ENCODE peak calls at places on chromosomes 4 and X, in four cellular contexts. T, B, P and R are unnamed samples.

GRCh38 chrX:16778545-16778944 is 7.7 kb upstream of the TXLNG start:
- DNase-seq in T (no peak), B (no peak), P (no peak), R (no peak)

GRCh38 chr4:108270466-108271450 is 102.0 kb upstream of the LEF1 start:
- DNase-seq in T (no peak), B (no peak), P (no peak), R (no peak)

GRCh38 chr4:21949073-21949457 is 493 bp upstream of the KCNIP4 start:
- DNase-seq in T (peak; percentile 50), B (peak; percentile 38), P (peak; percentile 10), R (no peak)

GRCh38 chr4:156111706-156112105 is 158.0 kb upstream of the CTSO start:
- DNase-seq in T (no peak), B (no peak), P (no peak), R (no peak)

GRCh38 chr4:156642161-156642560 is 329.4 kb downstream of the PDGFC start:
- DNase-seq in T (no peak), B (no peak), P (no peak), R (no peak)

GRCh38 chr4:172648471-172648870 is 520.1 kb upstream of the GALNT7 start:
- DNase-seq in T (no peak), B (no peak), P (no peak), R (no peak)

GRCh38 chr4:168843635-168844034 is 166.4 kb downstream of the CBR4 start:
- DNase-seq in T (no peak), B (no peak), P (peak; percentile 53), R (no peak)

GRCh38 chrX:18574591-18574990 is 97.3 kb downstream of the RS1 start:
- DNase-seq in T (no peak), B (no peak), P (peak; percentile 32), R (no peak)

GRCh38 chr4:4681651-4682050 is 139.8 kb upstream of the STX18 start:
- DNase-seq in T (no peak), B (no peak), P (no peak), R (no peak)

GRCh38 chrX:120769576-120770341 is 105.9 kb downstream of the CT47B1 start:
- DNase-seq in T (no peak), B (no peak), P (peak; percentile 26), R (no peak)

GRCh38 chr4:3531306-3531886 is 826 bp downstream of the LRPAP1 start:
- DNase-seq in T (peak; percentile 46), B (peak; percentile 20), P (peak; percentile 41), R (no peak)

GRCh38 chr4:85149656-85150055 is 183.2 kb upstream of the WDFY3 start:
- DNase-seq in T (no peak), B (no peak), P (peak; percentile 5), R (no peak)

GRCh38 chrX:40844476-40844875 is 109.1 kb upstream of the MED14 start:
- DNase-seq in T (no peak), B (no peak), P (no peak), R (no peak)

GRCh38 chr4:152696764-152697250 is 17.0 kb upstream of the TMEM154 start:
- DNase-seq in T (no peak), B (no peak), P (peak; percentile 69), R (no peak)

GRCh38 chrX:150664290-150664689 is 28.9 kb upstream of the MTMR1 start:
- DNase-seq in T (peak; percentile 85), B (no peak), P (no peak), R (no peak)

GRCh38 chrX:24117288-24117687 is 32.2 kb upstream of the ZFX start:
- DNase-seq in T (no peak), B (no peak), P (peak; percentile 7), R (no peak)

GRCh38 chr4:8580321-8581093 is at the start of gene GPR78:
- DNase-seq in T (no peak), B (peak; percentile 93), P (peak; percentile 39), R (no peak)

GRCh38 chr4:71187399-71188196 is 151.2 kb upstream of the SLC4A4 start:
- DNase-seq in T (peak; percentile 79), B (peak; percentile 56), P (no peak), R (peak; percentile 29)

GRCh38 chrX:22950278-22951266 is 49.2 kb upstream of the DDX53 start:
- DNase-seq in T (no peak), B (no peak), P (peak; percentile 46), R (no peak)

GRCh38 chr4:18041114-18041513 is 19.6 kb upstream of the LCORL start:
- DNase-seq in T (no peak), B (no peak), P (no peak), R (no peak)

GRCh38 chr4:48681856-48682255 is 98.2 kb downstream of the FRYL start:
- DNase-seq in T (no peak), B (no peak), P (peak; percentile 25), R (no peak)

GRCh38 chr4:154622598-154622997 is 10.1 kb upstream of the FGG start:
- DNase-seq in T (no peak), B (no peak), P (peak; percentile 65), R (no peak)

GRCh38 chrX:133570549-133570948 is 155.3 kb upstream of the GPC4 start:
- DNase-seq in T (no peak), B (no peak), P (no peak), R (no peak)

GRCh38 chr4:8340721-8341680 is 71.4 kb downstream of the HTRA3 start:
- DNase-seq in T (no peak), B (no peak), P (no peak), R (peak; percentile 43)

GRCh38 chr4:101857176-101857575 is 66.6 kb downstream of the BANK1 start:
- DNase-seq in T (no peak), B (no peak), P (no peak), R (no peak)

GRCh38 chr4:101856149-101856548 is 65.6 kb downstream of the BANK1 start:
- DNase-seq in T (no peak), B (no peak), P (no peak), R (no peak)

GRCh38 chr4:101853691-101854090 is 63.2 kb downstream of the BANK1 start:
- DNase-seq in T (no peak), B (no peak), P (no peak), R (no peak)

GRCh38 chr4:101853028-101853427 is 62.5 kb downstream of the BANK1 start:
- DNase-seq in T (no peak), B (no peak), P (no peak), R (no peak)

DNA sequence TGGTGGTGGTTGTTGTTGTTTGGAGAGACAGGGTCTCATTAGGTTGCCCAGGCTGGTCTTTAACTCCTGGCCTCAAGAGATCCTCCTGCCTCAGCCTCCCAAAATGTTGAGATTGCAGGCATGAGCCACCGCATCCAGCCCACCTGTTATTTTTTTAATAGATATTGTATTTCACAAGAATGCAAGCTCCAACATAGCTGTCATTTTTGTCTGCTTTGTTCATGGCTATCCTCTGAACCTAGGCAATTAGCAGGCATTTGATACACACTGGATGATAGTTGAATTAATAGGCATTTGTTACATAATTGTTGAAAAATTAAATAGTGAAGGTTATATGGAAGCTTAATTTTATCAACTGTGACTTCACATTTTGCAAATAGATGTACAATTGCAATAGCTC is 64.7 kb downstream of the BANK1 start:
- DNase-seq in T (no peak), B (no peak), P (no peak), R (no peak)
- H3K27ac ChIP-seq in T (no peak overlapping the region), B (no peak overlapping the region), P (no peak overlapping the region), R (no peak overlapping the region)

GRCh38 chr4:473575-474457 is 25.1 kb downstream of the ZNF721 start:
- DNase-seq in T (peak; percentile 96), B (peak; percentile 97), P (peak; percentile 97), R (peak; percentile 95)

GRCh38 chr4:476501-476900 is 22.5 kb downstream of the ZNF721 start:
- DNase-seq in T (no peak), B (no peak), P (no peak), R (no peak)

GRCh38 chr4:477686-478085 is 21.3 kb downstream of the ZNF721 start:
- DNase-seq in T (no peak), B (no peak), P (no peak), R (no peak)

GRCh38 chr4:478373-478772 is 20.6 kb downstream of the ZNF721 start:
- DNase-seq in T (no peak), B (no peak), P (no peak), R (no peak)

GRCh38 chr4:475962-476361 is 23.0 kb downstream of the ZNF721 start:
- DNase-seq in T (no peak), B (no peak), P (no peak), R (no peak)
- H3K27ac ChIP-seq in T (no peak overlapping the region), B (no peak overlapping the region), P (no peak overlapping the region), R (no peak overlapping the region)

DNA sequence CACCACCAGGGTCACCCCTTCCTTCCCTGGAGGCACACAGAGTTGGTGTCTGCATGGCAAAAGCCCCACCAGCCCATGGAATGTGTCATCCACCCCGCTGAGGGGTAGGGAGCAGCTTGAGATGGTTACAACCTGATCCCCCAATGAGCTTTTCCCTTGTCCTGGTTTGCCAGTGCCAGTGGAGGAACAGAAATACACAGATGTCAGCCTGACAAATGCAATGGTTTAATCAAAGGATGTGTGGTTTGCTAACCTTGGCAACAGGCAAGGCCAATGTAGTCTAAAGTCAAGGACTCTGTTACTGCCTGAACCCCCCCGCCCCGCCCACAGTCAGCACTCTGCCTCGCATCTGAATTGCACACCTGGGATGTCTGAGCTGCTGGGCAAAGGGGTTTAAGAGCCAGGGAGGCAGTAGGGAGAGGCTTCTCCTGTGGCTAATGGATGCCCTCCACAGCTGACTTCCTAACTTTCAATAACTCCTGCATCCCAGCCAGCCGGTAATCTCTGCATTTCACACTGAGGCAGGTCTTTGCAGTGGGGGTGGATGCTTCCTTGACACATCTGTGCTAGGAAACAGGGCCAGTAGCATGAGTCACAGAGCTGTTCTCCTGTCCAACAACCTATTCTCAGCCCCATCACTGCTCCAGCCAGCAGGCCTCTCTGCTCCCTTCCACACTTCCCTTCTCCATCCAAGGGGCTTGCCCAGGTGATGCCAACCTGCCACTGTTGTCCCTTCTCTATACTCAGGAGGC is 137.5 kb downstream of the AMMECR1 start:
- DNase-seq in T (no peak), B (no peak), P (peak; percentile 66), R (no peak)
- H3K27ac ChIP-seq in T (no peak overlapping the region), B (no peak overlapping the region), P (peak overlapping the region; percentile 84), R (no peak overlapping the region)

DNA sequence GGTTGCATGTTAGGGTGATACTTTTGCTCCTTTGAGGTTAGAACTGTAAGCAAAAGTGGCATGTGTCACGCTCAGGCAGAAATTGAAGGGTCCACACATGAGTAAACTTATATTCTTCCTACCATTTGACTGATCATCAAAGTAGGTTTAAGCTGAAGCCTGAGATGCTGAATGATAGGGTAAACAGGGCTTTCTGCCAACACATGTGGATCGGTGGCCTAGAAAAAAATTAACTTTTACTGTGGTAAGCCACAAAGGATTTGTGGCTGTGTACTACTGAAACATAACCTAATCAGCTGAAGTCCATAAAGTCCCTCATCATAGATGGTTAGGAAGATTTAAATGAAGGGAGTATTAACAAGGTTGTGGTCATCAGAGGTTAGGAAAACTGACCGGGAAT is 1070.1 kb downstream of the STPG2 start:
- DNase-seq in T (no peak), B (no peak), P (no peak), R (no peak)
- H3K27ac ChIP-seq in T (no peak overlapping the region), B (no peak overlapping the region), P (no peak overlapping the region), R (no peak overlapping the region)

GRCh38 chr4:143363332-143363731 is 26.7 kb downstream of the GAB1 start:
- DNase-seq in T (no peak), B (no peak), P (no peak), R (no peak)
- H3K27ac ChIP-seq in T (no peak overlapping the region), B (no peak overlapping the region), P (no peak overlapping the region), R (no peak overlapping the region)

GRCh38 chr4:7052313-7052712 is 9.1 kb downstream of the TADA2B start:
- DNase-seq in T (no peak), B (no peak), P (no peak), R (no peak)
- H3K27ac ChIP-seq in T (no peak overlapping the region), B (no peak overlapping the region), P (peak overlapping the region; percentile 34), R (no peak overlapping the region)